ENCODE peak calls at places on chromosome 10, in six cellular contexts. B is IMR-90, W is neuronal stem cell, J is H1, S is trophoblast cell, D is mesenchymal stem cell. P is an unnamed sample.

GRCh38 chr10:119502214-119502613 is 40.3 kb downstream of the RGS10 start:
- DNase-seq in J (no peak), S (no peak), B (no peak), W (no peak), D (no peak), P (no peak)

GRCh38 chr10:13883843-13884444 is 297.2 kb downstream of the PRPF18 start:
- DNase-seq in J (no peak), W (no peak), B (no peak), S (no peak), D (no peak), P (no peak)

GRCh38 chr10:24869354-24870016 is 82.9 kb downstream of the PRTFDC1 start:
- DNase-seq in W (no peak), B (peak), S (peak), J (no peak), D (no peak), P (no peak)

GRCh38 chr10:61166065-61166464 is 222.1 kb upstream of the RHOBTB1 start:
- DNase-seq in D (no peak), B (no peak), S (no peak), J (no peak), W (no peak), P (no peak)

GRCh38 chr10:91672021-91672608 is 39.2 kb upstream of the PPP1R3C start:
- DNase-seq in D (peak), J (no peak), W (peak), S (peak), B (peak), P (peak)

GRCh38 chr10:101775273-101776131 is at the start of gene FGF8:
- DNase-seq in J (no peak), B (no peak), D (no peak), S (peak), W (no peak), P (no peak)

GRCh38 chr10:34254596-34254995 is 560.5 kb downstream of the PARD3 start:
- DNase-seq in D (peak), B (peak), S (no peak), W (no peak), J (no peak), P (no peak)

GRCh38 chr10:98134431-98135221 is at the start of gene R3HCC1L:
- DNase-seq in S (peak), D (peak), W (peak), B (peak), J (peak), P (peak)

GRCh38 chr10:88840104-88840503 is 11.5 kb downstream of the ANKRD22 start:
- DNase-seq in W (no peak), D (no peak), J (no peak), B (no peak), S (no peak), P (no peak)

GRCh38 chr10:78405231-78405630 is 371.6 kb downstream of the RPS24 start:
- DNase-seq in S (no peak), B (no peak), W (no peak), J (no peak), D (no peak), P (no peak)

GRCh38 chr10:37952051-37952815 is 24.2 kb downstream of the ZNF25 start:
- DNase-seq in S (peak), W (no peak), B (peak), D (no peak), J (no peak), P (no peak)

GRCh38 chr10:45424668-45425404 is 50.8 kb downstream of the ALOX5 start:
- DNase-seq in B (no peak), S (no peak), W (no peak), D (no peak), J (no peak), P (no peak)

GRCh38 chr10:7787150-7787856 is 490 bp downstream of the KIN start:
- DNase-seq in D (peak), S (peak), W (no peak), B (peak), J (no peak), P (no peak)

GRCh38 chr10:53111529-53111928 is 338.9 kb upstream of the MBL2 start:
- DNase-seq in B (no peak), D (no peak), S (no peak), W (no peak), J (no peak), P (no peak)

GRCh38 chr10:18618995-18619394 is 32.4 kb downstream of the NSUN6 start:
- DNase-seq in W (no peak), D (no peak), S (peak), J (no peak), B (no peak), P (no peak)
- H2AK5ac ChIP-seq in W (no peak), D (no peak), S (no peak), J (no peak), B (no peak), P (no peak)

DNA sequence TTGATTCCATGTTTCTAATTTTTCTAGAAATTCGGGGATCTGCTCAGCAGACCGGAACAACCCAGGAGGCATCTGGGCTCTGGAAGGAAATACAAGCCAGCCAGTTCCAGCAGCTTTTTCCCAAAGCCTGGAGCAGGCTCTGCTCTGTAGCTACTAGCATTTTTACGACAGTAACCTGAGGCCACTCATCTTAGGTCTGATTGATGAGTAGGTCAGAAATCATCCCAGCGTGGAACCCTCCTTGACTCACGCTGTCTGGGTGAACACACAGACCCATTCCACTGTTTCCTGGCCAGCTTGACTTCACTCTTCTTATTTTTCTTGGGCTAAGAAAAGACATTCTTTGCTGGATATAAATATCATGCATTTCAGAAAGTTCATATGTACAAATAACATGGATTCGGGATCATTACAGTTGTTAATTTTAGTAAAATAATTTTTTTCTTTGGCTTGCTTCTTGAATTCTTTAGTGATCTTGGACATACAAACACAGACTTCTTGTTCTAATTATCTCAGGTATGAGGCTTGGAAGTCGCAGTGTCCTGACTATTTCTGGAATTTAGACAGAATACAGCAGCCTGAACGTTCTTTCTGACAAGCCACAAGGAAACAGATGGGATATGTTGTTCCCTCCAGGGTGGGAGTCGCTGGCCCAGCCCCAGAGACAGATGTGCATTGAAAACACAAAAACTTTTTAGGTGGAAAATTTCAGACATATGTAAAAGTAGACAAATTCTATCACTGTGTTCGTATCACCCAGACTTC is 54.6 kb upstream of the PITRM1 start:
- DNase-seq in S (peak), B (peak), J (no peak), W (no peak), D (peak), P (no peak)
- H3K14ac ChIP-seq in S (no peak), B (peak), J (no peak), W (no peak), D (no peak), P (no peak)

GRCh38 chr10:93072713-93073538 is 767 bp upstream of the CYP26A1 start:
- DNase-seq in J (no peak), W (no peak), S (no peak), B (no peak), D (no peak), P (peak)
- H2AK5ac ChIP-seq in J (no peak), W (no peak), S (no peak), B (no peak), D (no peak), P (no peak)

GRCh38 chr10:6603142-6604125 is 23.4 kb upstream of the PRKCQ start:
- DNase-seq in J (no peak), W (no peak), D (no peak), S (peak), B (no peak), P (no peak)
- H3K14ac ChIP-seq in J (no peak), W (no peak), D (no peak), S (no peak), B (no peak), P (no peak)

GRCh38 chr10:393346-393745 is 258.1 kb downstream of the ZMYND11 start:
- DNase-seq in W (no peak), B (no peak), D (no peak), S (no peak), J (no peak), P (no peak)

GRCh38 chr10:390449-391100 is 255.3 kb downstream of the ZMYND11 start:
- DNase-seq in D (no peak), W (no peak), S (no peak), B (no peak), J (no peak), P (no peak)

GRCh38 chr10:392705-393037 is 257.4 kb downstream of the ZMYND11 start:
- DNase-seq in J (no peak), D (no peak), S (no peak), B (no peak), W (no peak), P (no peak)

GRCh38 chr10:391304-391703 is 256.0 kb downstream of the ZMYND11 start:
- DNase-seq in B (no peak), W (no peak), J (no peak), D (no peak), S (no peak), P (no peak)

GRCh38 chr10:391849-392704 is 256.8 kb downstream of the ZMYND11 start:
- DNase-seq in W (no peak), S (no peak), J (no peak), D (no peak), B (no peak), P (no peak)
- H2AK5ac ChIP-seq in W (no peak), S (no peak), J (peak), D (no peak), B (peak), P (no peak)

GRCh38 chr10:111821876-111822275 is 361.7 kb downstream of the GPAM start:
- DNase-seq in D (no peak), J (no peak), B (no peak), W (no peak), S (no peak), P (no peak)
- H3K14ac ChIP-seq in D (no peak), J (no peak), B (no peak), W (no peak), S (no peak), P (no peak)

P was measured in H9.